ENCODE peak calls at places on chromosome 6, in four cellular contexts. One of them, this sample, is unnamed.
A peak's percentile ranks its signal among the peaks of the same experiment; 100 is the strongest.

GRCh38 chr6:128763599-128764300 is 119.2 kb upstream of the LAMA2 start:
- DNase-seq in K562: no peak
- DNase-seq in HCT116: no peak
- DNase-seq in Panc1: no peak
- DNase-seq in this sample: no peak

GRCh38 chr6:125066964-125067363 is 86.6 kb upstream of the TPD52L1 start:
- DNase-seq in K562: peak; percentile 54
- DNase-seq in Panc1: no peak
- DNase-seq in HCT116: peak; percentile 12
- DNase-seq in this sample: no peak

GRCh38 chr6:79810153-79810806 is 137.1 kb downstream of the ELOVL4 start:
- DNase-seq in HCT116: no peak
- DNase-seq in Panc1: no peak
- DNase-seq in K562: no peak
- DNase-seq in this sample: no peak

GRCh38 chr6:26205625-26206574 is 118.7 kb downstream of the HFE start:
- DNase-seq in HCT116: peak; percentile 74
- DNase-seq in Panc1: no peak
- DNase-seq in K562: peak; percentile 84
- DNase-seq in this sample: peak; percentile 51

GRCh38 chr6:147400968-147401367 is 107.5 kb upstream of the SAMD5 start:
- DNase-seq in K562: no peak
- DNase-seq in Panc1: no peak
- DNase-seq in HCT116: no peak
- DNase-seq in this sample: no peak

GRCh38 chr6:33960345-33961313 is 156.8 kb upstream of the MLN start:
- DNase-seq in K562: peak; percentile 57
- DNase-seq in Panc1: no peak
- DNase-seq in HCT116: no peak
- DNase-seq in this sample: no peak

GRCh38 chr6:92047152-92047551 is 1372.2 kb downstream of the EPHA7 start:
- DNase-seq in HCT116: no peak
- DNase-seq in K562: no peak
- DNase-seq in Panc1: no peak
- DNase-seq in this sample: no peak

GRCh38 chr6:121055572-121056163 is 278.6 kb downstream of the TBC1D32 start:
- DNase-seq in HCT116: peak; percentile 10
- DNase-seq in Panc1: peak; percentile 38
- DNase-seq in K562: peak; percentile 58
- DNase-seq in this sample: peak; percentile 54

GRCh38 chr6:170108456-170108855 is 182.4 kb downstream of the DLL1 start:
- DNase-seq in K562: no peak
- DNase-seq in HCT116: no peak
- DNase-seq in Panc1: no peak
- DNase-seq in this sample: no peak

GRCh38 chr6:89385156-89385667 is 26.9 kb downstream of the RRAGD start:
- DNase-seq in HCT116: no peak
- DNase-seq in K562: no peak
- DNase-seq in Panc1: no peak
- DNase-seq in this sample: no peak

GRCh38 chr6:20269147-20269546 is 56.9 kb upstream of the MBOAT1 start:
- DNase-seq in HCT116: no peak
- DNase-seq in Panc1: no peak
- DNase-seq in K562: no peak
- DNase-seq in this sample: no peak

GRCh38 chr6:33820243-33820642 is 16.4 kb upstream of the MLN start:
- DNase-seq in Panc1: no peak
- DNase-seq in HCT116: no peak
- DNase-seq in K562: no peak
- DNase-seq in this sample: no peak

GRCh38 chr6:75128881-75129570 is 76.8 kb downstream of the COL12A1 start:
- DNase-seq in K562: no peak
- DNase-seq in HCT116: no peak
- DNase-seq in Panc1: no peak
- DNase-seq in this sample: no peak

GRCh38 chr6:43658161-43658560 is 13.3 kb downstream of the RSPH9 start:
- DNase-seq in Panc1: no peak
- DNase-seq in HCT116: no peak
- DNase-seq in K562: no peak
- DNase-seq in this sample: no peak

GRCh38 chr6:91352878-91353277 is 766.0 kb upstream of the MAP3K7 start:
- DNase-seq in HCT116: no peak
- DNase-seq in K562: no peak
- DNase-seq in Panc1: no peak
- DNase-seq in this sample: no peak

GRCh38 chr6:118697554-118697953 is 46.2 kb upstream of the CEP85L start:
- DNase-seq in Panc1: no peak
- DNase-seq in K562: no peak
- DNase-seq in HCT116: no peak
- DNase-seq in this sample: no peak

GRCh38 chr6:160887616-160888015 is 104.0 kb upstream of the MAP3K4 start:
- DNase-seq in Panc1: no peak
- DNase-seq in K562: no peak
- DNase-seq in HCT116: no peak
- DNase-seq in this sample: no peak

GRCh38 chr6:36788768-36789167 is 50.5 kb downstream of the CPNE5 start:
- DNase-seq in K562: no peak
- DNase-seq in HCT116: no peak
- DNase-seq in Panc1: no peak
- DNase-seq in this sample: peak; percentile 13

GRCh38 chr6:107704377-107705013 is 119.6 kb downstream of the SCML4 start:
- DNase-seq in HCT116: peak; percentile 18
- DNase-seq in Panc1: peak; percentile 7
- DNase-seq in K562: peak; percentile 51
- DNase-seq in this sample: peak; percentile 29

GRCh38 chr6:142193621-142194020 is 46.6 kb downstream of the VTA1 start:
- DNase-seq in Panc1: no peak
- DNase-seq in K562: no peak
- DNase-seq in HCT116: no peak
- DNase-seq in this sample: no peak

GRCh38 chr6:84197708-84198107 is 29.7 kb downstream of the CEP162 start:
- DNase-seq in K562: peak; percentile 22
- DNase-seq in HCT116: no peak
- DNase-seq in Panc1: no peak
- DNase-seq in this sample: no peak

GRCh38 chr6:80227545-80227944 is 121.1 kb downstream of the BCKDHB start:
- DNase-seq in K562: no peak
- DNase-seq in Panc1: no peak
- DNase-seq in HCT116: no peak
- DNase-seq in this sample: no peak

GRCh38 chr6:3844097-3844463 is 5.1 kb upstream of the FAM50B start:
- DNase-seq in HCT116: no peak
- DNase-seq in Panc1: no peak
- DNase-seq in K562: no peak
- DNase-seq in this sample: no peak

GRCh38 chr6:121413831-121414368 is 21.5 kb upstream of the GJA1 start:
- DNase-seq in HCT116: no peak
- DNase-seq in K562: no peak
- DNase-seq in Panc1: no peak
- DNase-seq in this sample: no peak

GRCh38 chr6:83824388-83824801 is 28.8 kb upstream of the RIPPLY2 start:
- DNase-seq in K562: no peak
- DNase-seq in Panc1: peak; percentile 51
- DNase-seq in HCT116: no peak
- DNase-seq in this sample: no peak

GRCh38 chr6:70676821-70677220 is 9.1 kb downstream of the SMAP1 start:
- DNase-seq in HCT116: no peak
- DNase-seq in K562: no peak
- DNase-seq in Panc1: no peak
- DNase-seq in this sample: no peak

GRCh38 chr6:169398342-169399105 is 144.9 kb upstream of the THBS2 start:
- DNase-seq in HCT116: no peak
- DNase-seq in K562: no peak
- DNase-seq in Panc1: no peak
- DNase-seq in this sample: no peak

GRCh38 chr6:105994522-105995402 is 91.4 kb upstream of the PRDM1 start:
- DNase-seq in Panc1: no peak
- DNase-seq in K562: no peak
- DNase-seq in HCT116: peak; percentile 31
- DNase-seq in this sample: no peak

GRCh38 chr6:18122128-18123093 is at the start of gene NHLRC1:
- DNase-seq in HCT116: no peak
- DNase-seq in K562: no peak
- DNase-seq in Panc1: peak; percentile 76
- DNase-seq in this sample: peak; percentile 84

GRCh38 chr6:62042444-62042843 is 243.6 kb downstream of the KHDRBS2 start:
- DNase-seq in HCT116: no peak
- DNase-seq in K562: no peak
- DNase-seq in Panc1: no peak
- DNase-seq in this sample: no peak

GRCh38 chr6:134878136-134878535 is 71.8 kb downstream of the ALDH8A1 start:
- DNase-seq in K562: no peak
- DNase-seq in Panc1: no peak
- DNase-seq in HCT116: no peak
- DNase-seq in this sample: no peak

GRCh38 chr6:89970609-89971337 is 76.5 kb downstream of the GJA10 start:
- DNase-seq in HCT116: peak; percentile 16
- DNase-seq in Panc1: no peak
- DNase-seq in K562: peak; percentile 69
- DNase-seq in this sample: peak; percentile 37

GRCh38 chr6:105835373-105835772 is 250.8 kb upstream of the PRDM1 start:
- DNase-seq in K562: peak; percentile 79
- DNase-seq in Panc1: no peak
- DNase-seq in HCT116: peak; percentile 21
- DNase-seq in this sample: peak; percentile 31

GRCh38 chr6:137705166-137706064 is 161.6 kb upstream of the TNFAIP3 start:
- DNase-seq in K562: peak; percentile 77
- DNase-seq in HCT116: peak; percentile 24
- DNase-seq in Panc1: peak; percentile 36
- DNase-seq in this sample: peak; percentile 71

GRCh38 chr6:5096482-5096881 is 11.3 kb downstream of the PPP1R3G start:
- DNase-seq in Panc1: no peak
- DNase-seq in HCT116: no peak
- DNase-seq in K562: peak; percentile 29
- DNase-seq in this sample: no peak

GRCh38 chr6:45554596-45554995 is 176.9 kb upstream of the SUPT3H start:
- DNase-seq in Panc1: no peak
- DNase-seq in K562: no peak
- DNase-seq in HCT116: no peak
- DNase-seq in this sample: no peak

GRCh38 chr6:43943781-43944250 is 173.8 kb downstream of the VEGFA start:
- DNase-seq in K562: no peak
- DNase-seq in HCT116: no peak
- DNase-seq in Panc1: no peak
- DNase-seq in this sample: no peak

GRCh38 chr6:31901953-31902643 is at the start of gene ZBTB12:
- DNase-seq in Panc1: peak; percentile 64
- DNase-seq in K562: peak; percentile 98
- DNase-seq in HCT116: peak; percentile 89
- DNase-seq in this sample: peak; percentile 96

GRCh38 chr6:15461127-15461944 is 201.5 kb downstream of the DTNBP1 start:
- DNase-seq in HCT116: no peak
- DNase-seq in K562: no peak
- DNase-seq in Panc1: no peak
- DNase-seq in this sample: no peak

DNA sequence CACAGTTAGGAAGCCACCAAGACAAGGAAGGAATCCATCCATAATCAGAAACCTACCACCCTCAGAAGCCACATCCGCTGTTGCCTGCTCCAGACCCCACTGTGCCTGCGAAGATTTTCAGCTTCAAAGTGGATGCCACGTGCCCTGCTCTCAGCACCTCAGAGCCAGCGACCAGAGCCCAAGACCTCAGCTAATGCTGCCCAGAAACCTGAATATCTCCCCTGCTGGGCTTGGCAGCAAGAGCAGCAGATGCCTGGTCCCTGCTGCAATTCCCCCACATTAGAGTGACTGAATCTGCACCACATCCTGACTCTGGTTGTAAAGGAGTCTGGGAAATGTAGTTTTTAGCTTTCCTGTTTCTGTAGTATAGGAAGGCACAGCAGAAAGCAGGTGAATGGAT is 10.7 kb upstream of the ULBP3 start:
- DNase-seq in Panc1: no peak
- DNase-seq in K562: no peak
- DNase-seq in HCT116: no peak
- DNase-seq in this sample: no peak
- TF ChIP-seq TCF7L2 in Panc1: no peak
- TF ChIP-seq TCF7L2 in K562: no peak
- TF ChIP-seq TCF7L2 in HCT116: no peak
- TF ChIP-seq TCF7L2 in this sample: no peak

GRCh38 chr6:16974729-16975359 is 127.0 kb upstream of the STMND1 start:
- DNase-seq in HCT116: no peak
- DNase-seq in K562: no peak
- DNase-seq in Panc1: no peak
- DNase-seq in this sample: no peak
- TF ChIP-seq TCF7L2 in HCT116: no peak
- TF ChIP-seq TCF7L2 in K562: no peak
- TF ChIP-seq TCF7L2 in Panc1: no peak
- TF ChIP-seq TCF7L2 in this sample: no peak

GRCh38 chr6:47047479-47048411 is 5.6 kb upstream of the ADGRF1 start:
- DNase-seq in K562: peak; percentile 72
- DNase-seq in HCT116: peak; percentile 89
- DNase-seq in Panc1: peak; percentile 83
- DNase-seq in this sample: peak; percentile 95
- TF ChIP-seq TCF7L2 in K562: no peak
- TF ChIP-seq TCF7L2 in HCT116: peak; percentile 41
- TF ChIP-seq TCF7L2 in Panc1: no peak
- TF ChIP-seq TCF7L2 in this sample: no peak

DNA sequence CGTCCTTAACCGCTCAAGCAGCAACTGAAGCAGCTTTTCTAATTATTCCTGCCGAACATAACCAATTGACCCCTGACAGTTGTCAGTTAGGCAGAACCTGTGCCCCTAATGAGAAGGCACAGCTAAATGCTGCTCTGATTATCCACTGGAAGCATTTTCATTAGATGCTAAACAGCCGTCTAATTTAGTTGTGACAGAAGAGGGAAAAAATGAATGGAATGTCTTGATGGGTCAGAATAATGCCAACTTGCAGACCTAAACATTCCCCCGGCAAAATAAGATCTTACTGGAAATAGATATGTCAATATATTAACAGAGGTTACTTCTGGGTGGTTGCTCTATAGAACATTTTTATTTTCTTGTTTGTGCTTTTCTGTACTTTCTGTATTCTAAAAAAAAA is 84.9 kb upstream of the SMLR1 start:
- DNase-seq in Panc1: no peak
- DNase-seq in K562: no peak
- DNase-seq in HCT116: no peak
- DNase-seq in this sample: no peak
- TF ChIP-seq TCF7L2 in Panc1: no peak
- TF ChIP-seq TCF7L2 in K562: no peak
- TF ChIP-seq TCF7L2 in HCT116: no peak
- TF ChIP-seq TCF7L2 in this sample: no peak

GRCh38 chr6:104638841-104639290 is 220.9 kb downstream of the HACE1 start:
- DNase-seq in Panc1: no peak
- DNase-seq in HCT116: no peak
- DNase-seq in K562: no peak
- DNase-seq in this sample: no peak
- TF ChIP-seq TCF7L2 in Panc1: no peak
- TF ChIP-seq TCF7L2 in HCT116: no peak
- TF ChIP-seq TCF7L2 in K562: no peak
- TF ChIP-seq TCF7L2 in this sample: no peak

This sample was measured in HepG2.